ENCODE peak calls at places on chromosomes 16 and 17, in seven cellular contexts. N is fibroblast of lung; J is mesendoderm; R is right cardiac atrium; U is CD8-positive, alpha-beta T cell; B is keratinocyte; W is prostate gland. A is an unnamed sample.

GRCh38 chr16:2475413-2476344 is 752 bp downstream of the TBC1D24 start:
- DNase-seq in N (no peak), J (peak; percentile 29), R (no peak), U (peak; percentile 39), B (no peak), W (no peak), A (no peak)

GRCh38 chr16:15545544-15545943 is 97.4 kb downstream of the MARF1 start:
- DNase-seq in N (no peak), J (no peak), R (no peak), U (no peak), B (no peak), W (no peak), A (no peak)

GRCh38 chr16:78177927-78178326 is 78.5 kb downstream of the WWOX start:
- DNase-seq in N (no peak), J (peak; percentile 49), R (no peak), U (no peak), B (no peak), W (no peak), A (no peak)

GRCh38 chr16:50602531-50603205 is 54.5 kb downstream of the NKD1 start:
- DNase-seq in N (no peak), J (no peak), R (no peak), U (peak; percentile 61), B (no peak), W (peak; percentile 91), A (peak; percentile 44)

GRCh38 chr16:819336-819735 is 18.8 kb upstream of the GNG13 start:
- DNase-seq in N (no peak), J (no peak), R (no peak), U (peak; percentile 53), B (no peak), W (no peak), A (peak; percentile 16)

GRCh38 chr17:72900542-72900941 is 191.9 kb downstream of the SLC39A11 start:
- DNase-seq in N (no peak), J (no peak), R (no peak), U (no peak), B (no peak), W (no peak), A (no peak)

GRCh38 chr16:80611171-80611929 is 70.6 kb downstream of the DYNLRB2 start:
- DNase-seq in N (no peak), J (no peak), R (no peak), U (no peak), B (no peak), W (no peak), A (no peak)

GRCh38 chr16:70437017-70437581 is 1.8 kb downstream of the ST3GAL2 start:
- DNase-seq in N (peak; percentile 93), J (peak; percentile 97), R (no peak), U (no peak), B (no peak), W (no peak), A (no peak)

GRCh38 chr17:27457731-27458523 is 1.7 kb downstream of the KSR1 start:
- DNase-seq in N (no peak), J (peak; percentile 62), R (no peak), U (no peak), B (no peak), W (no peak), A (no peak)

GRCh38 chr16:19238386-19238785 is 47.1 kb upstream of the CLEC19A start:
- DNase-seq in N (no peak), J (no peak), R (no peak), U (no peak), B (no peak), W (no peak), A (no peak)

GRCh38 chr16:47779201-47780016 is 318.3 kb downstream of the PHKB start:
- DNase-seq in N (peak; percentile 52), J (peak; percentile 4), R (peak; percentile 11), U (no peak), B (no peak), W (no peak), A (no peak)

GRCh38 chr16:75138636-75139035 is 9.7 kb upstream of the ZFP1 start:
- DNase-seq in N (no peak), J (peak; percentile 73), R (no peak), U (no peak), B (no peak), W (no peak), A (no peak)

GRCh38 chr17:13776027-13776551 is 174.4 kb upstream of the HS3ST3A1 start:
- DNase-seq in N (no peak), J (no peak), R (peak; percentile 47), U (no peak), B (peak; percentile 73), W (no peak), A (no peak)

GRCh38 chr17:45226620-45227019 is 4.9 kb downstream of the FMNL1 start:
- DNase-seq in N (no peak), J (no peak), R (no peak), U (no peak), B (no peak), W (no peak), A (no peak)

GRCh38 chr16:12651765-12652531 is 151.7 kb downstream of the CPPED1 start:
- DNase-seq in N (no peak), J (no peak), R (no peak), U (no peak), B (no peak), W (no peak), A (no peak)

GRCh38 chr16:12649356-12649755 is 154.3 kb downstream of the CPPED1 start:
- DNase-seq in N (no peak), J (no peak), R (no peak), U (no peak), B (no peak), W (no peak), A (no peak)

GRCh38 chr16:12652924-12653323 is 150.8 kb downstream of the CPPED1 start:
- DNase-seq in N (no peak), J (no peak), R (no peak), U (no peak), B (no peak), W (no peak), A (no peak)

GRCh38 chr16:12655530-12655929 is 148.2 kb downstream of the CPPED1 start:
- DNase-seq in N (no peak), J (no peak), R (no peak), U (no peak), B (no peak), W (no peak), A (no peak)

GRCh38 chr16:12653820-12654392 is 149.8 kb downstream of the CPPED1 start:
- DNase-seq in N (no peak), J (no peak), R (no peak), U (no peak), B (no peak), W (no peak), A (no peak)
- H3K4me1 ChIP-seq in N (no peaks in the 10 kb centered on the region), J (no peaks in the 10 kb centered on the region), R (no peaks in the 10 kb centered on the region), U (no peaks in the 10 kb centered on the region), B (no peaks in the 10 kb centered on the region), W (no peaks in the 10 kb centered on the region), A (no peaks in the 10 kb centered on the region)

GRCh38 chr17:47949197-47949759 is 7.9 kb downstream of the PNPO start:
- DNase-seq in N (peak; percentile 81), J (peak; percentile 88), R (peak; percentile 92), U (peak; percentile 84), B (no peak), W (peak; percentile 89), A (peak; percentile 56)
- H3K4me3 ChIP-seq in N (peak overlapping the region; percentile 33), J (no peak overlapping the region), R (peak overlapping the region; percentile 41), U (peak overlapping the region; percentile 26), B (no peak overlapping the region), W (peak overlapping the region; percentile 29), A (peak overlapping the region; percentile 27)

GRCh38 chr16:11250091-11250785 is 5.8 kb downstream of the SOCS1 start:
- DNase-seq in N (no peak), J (peak; percentile 67), R (no peak), U (no peak), B (no peak), W (no peak), A (no peak)
- H3K4me1 ChIP-seq in N (peaks cover 10% of the 10 kb centered on the region), J (peaks cover 2% of the 10 kb centered on the region), R (peaks cover 6% of the 10 kb centered on the region), U (peaks cover 35% of the 10 kb centered on the region), B (peaks cover 14% of the 10 kb centered on the region), W (no peaks in the 10 kb centered on the region), A (peaks cover 23% of the 10 kb centered on the region)

GRCh38 chr17:77428020-77428781 is 287.4 kb downstream of the SEC14L1 start:
- DNase-seq in N (no peak), J (no peak), R (no peak), U (no peak), B (no peak), W (no peak), A (no peak)
- H3K4me3 ChIP-seq in N (no peak overlapping the region), J (no peak overlapping the region), R (no peak overlapping the region), U (no peak overlapping the region), B (no peak overlapping the region), W (no peak overlapping the region), A (no peak overlapping the region)